ENCODE peak calls at places on chromosomes 6 and 20, in seven cellular contexts. N is stomach, B is pancreas, Y is kidney, Q is neuronal stem cell, U is left lung, J is HepG2. Z is an unnamed sample.

GRCh38 chr6:112029045-112029822 is 24.7 kb upstream of the CCN6 start:
- DNase-seq in N (peak; percentile 76), B (peak; percentile 62), Y (no peak), Q (peak; percentile 70), U (peak; percentile 57), J (peak; percentile 68), Z (peak; percentile 57)

GRCh38 chr20:50615407-50615806 is 75.9 kb downstream of the RIPOR3 start:
- DNase-seq in N (no peak), B (no peak), Y (no peak), Q (no peak), U (no peak), J (no peak), Z (no peak)

GRCh38 chr20:33673411-33674293 is 576 bp downstream of the NECAB3 start:
- DNase-seq in N (no peak), B (no peak), Y (peak; percentile 74), Q (no peak), U (no peak), J (no peak), Z (no peak)

GRCh38 chr6:76230711-76231110 is 158.2 kb upstream of the IMPG1 start:
- DNase-seq in N (no peak), B (peak; percentile 19), Y (no peak), Q (no peak), U (no peak), J (peak; percentile 5), Z (no peak)

GRCh38 chr6:2562721-2563120 is 188.0 kb downstream of the MYLK4 start:
- DNase-seq in N (no peak), B (no peak), Y (no peak), Q (no peak), U (no peak), J (no peak), Z (no peak)

GRCh38 chr20:37853823-37854375 is 49.0 kb upstream of the VSTM2L start:
- DNase-seq in N (no peak), B (no peak), Y (no peak), Q (no peak), U (no peak), J (no peak), Z (no peak)

GRCh38 chr6:165770430-165771082 is 107.5 kb upstream of the PDE10A start:
- DNase-seq in N (no peak), B (no peak), Y (no peak), Q (no peak), U (no peak), J (no peak), Z (no peak)

GRCh38 chr6:56292505-56293181 is 45.3 kb upstream of the COL21A1 start:
- DNase-seq in N (no peak), B (peak; percentile 23), Y (no peak), Q (peak; percentile 51), U (no peak), J (peak; percentile 62), Z (peak; percentile 43)

GRCh38 chr6:71287038-71287437 is 1.6 kb upstream of the OGFRL1 start:
- DNase-seq in N (no peak), B (no peak), Y (no peak), Q (no peak), U (no peak), J (no peak), Z (peak; percentile 14)

GRCh38 chr6:118668761-118669411 is 17.5 kb upstream of the CEP85L start:
- DNase-seq in N (no peak), B (no peak), Y (no peak), Q (no peak), U (no peak), J (no peak), Z (no peak)

GRCh38 chr6:146666909-146667308 is 68.1 kb downstream of the ADGB start:
- DNase-seq in N (no peak), B (no peak), Y (no peak), Q (no peak), U (no peak), J (no peak), Z (no peak)

GRCh38 chr20:31542201-31542842 is 28.1 kb downstream of the HM13 start:
- DNase-seq in N (no peak), B (no peak), Y (peak; percentile 44), Q (no peak), U (no peak), J (no peak), Z (no peak)

GRCh38 chr20:52676282-52676995 is 295.7 kb upstream of the TSHZ2 start:
- DNase-seq in N (no peak), B (no peak), Y (no peak), Q (no peak), U (no peak), J (no peak), Z (no peak)

GRCh38 chr6:30730611-30731435 is 10.7 kb downstream of the TUBB start:
- DNase-seq in N (peak; percentile 91), B (peak; percentile 92), Y (peak; percentile 92), Q (no peak), U (peak; percentile 84), J (peak; percentile 67), Z (peak; percentile 93)

GRCh38 chr20:36875702-36876472 is at the start of gene TLDC2:
- DNase-seq in N (no peak), B (no peak), Y (peak; percentile 24), Q (no peak), U (no peak), J (peak; percentile 86), Z (peak; percentile 97)

GRCh38 chr6:29647927-29648642 is 8.8 kb upstream of the MOG start:
- DNase-seq in N (no peak), B (peak; percentile 13), Y (no peak), Q (no peak), U (no peak), J (peak; percentile 39), Z (no peak)

GRCh38 chr6:125299257-125299656 is 2.5 kb downstream of the HDDC2 start:
- DNase-seq in N (no peak), B (no peak), Y (no peak), Q (no peak), U (no peak), J (no peak), Z (no peak)

GRCh38 chr20:59333928-59334327 is 33.5 kb downstream of the EDN3 start:
- DNase-seq in N (no peak), B (no peak), Y (no peak), Q (no peak), U (no peak), J (no peak), Z (peak; percentile 85)

GRCh38 chr6:169371344-169372144 is 117.9 kb upstream of the THBS2 start:
- DNase-seq in N (no peak), B (no peak), Y (no peak), Q (peak; percentile 18), U (no peak), J (peak; percentile 50), Z (peak; percentile 2)

GRCh38 chr6:104679971-104680370 is 179.7 kb downstream of the HACE1 start:
- DNase-seq in N (no peak), B (no peak), Y (no peak), Q (no peak), U (no peak), J (no peak), Z (no peak)

GRCh38 chr20:37390503-37390890 is 44.6 kb downstream of the SRC start:
- DNase-seq in N (no peak), B (no peak), Y (peak; percentile 30), Q (no peak), U (peak; percentile 7), J (no peak), Z (no peak)

GRCh38 chr6:4906942-4907300 is 96.9 kb downstream of the RPP40 start:
- DNase-seq in N (no peak), B (no peak), Y (no peak), Q (no peak), U (no peak), J (no peak), Z (no peak)

GRCh38 chr20:891121-892080 is 24.7 kb downstream of the ANGPT4 start:
- DNase-seq in N (no peak), B (peak; percentile 60), Y (peak; percentile 84), Q (no peak), U (no peak), J (no peak), Z (no peak)

GRCh38 chr6:131949615-131949908 is 1.6 kb downstream of the CCN2 start:
- DNase-seq in N (no peak), B (no peak), Y (no peak), Q (no peak), U (no peak), J (no peak), Z (no peak)

GRCh38 chr20:24768977-24769675 is 179.9 kb upstream of the CST7 start:
- DNase-seq in N (peak; percentile 20), B (no peak), Y (no peak), Q (no peak), U (peak; percentile 20), J (no peak), Z (no peak)

GRCh38 chr6:117484052-117484646 is 1.7 kb downstream of the DCBLD1 start:
- DNase-seq in N (no peak), B (no peak), Y (no peak), Q (no peak), U (no peak), J (no peak), Z (no peak)

GRCh38 chr6:117483004-117483644 is 650 bp downstream of the DCBLD1 start:
- DNase-seq in N (peak; percentile 68), B (peak; percentile 74), Y (peak; percentile 90), Q (peak; percentile 61), U (peak; percentile 61), J (peak; percentile 74), Z (peak; percentile 69)

GRCh38 chr6:117481926-117482239 is 591 bp upstream of the DCBLD1 start:
- DNase-seq in N (no peak), B (no peak), Y (no peak), Q (no peak), U (no peak), J (no peak), Z (no peak)

GRCh38 chr6:117482240-117483003 is at the start of gene DCBLD1:
- DNase-seq in N (peak; percentile 85), B (peak; percentile 85), Y (peak; percentile 94), Q (peak; percentile 61), U (peak; percentile 85), J (peak; percentile 78), Z (peak; percentile 89)

DNA sequence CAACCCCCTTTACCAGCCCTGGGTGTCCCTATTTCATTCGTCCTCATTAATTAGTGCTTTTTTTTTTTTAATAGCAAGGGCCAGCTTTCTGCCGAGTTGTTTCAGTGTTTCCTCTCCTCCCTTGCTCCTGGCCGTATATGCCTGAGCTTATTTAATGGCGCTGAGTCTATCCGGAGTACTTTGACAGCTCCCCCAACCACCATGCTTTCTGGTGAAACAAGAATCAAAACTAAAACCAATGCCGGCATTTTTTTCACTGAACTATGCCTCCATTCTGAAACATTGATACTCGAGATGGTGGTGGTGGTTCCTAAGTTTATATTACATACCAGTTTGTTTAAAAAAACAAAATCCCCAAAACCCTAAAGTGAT is 1.2 kb downstream of the DCBLD1 start:
- DNase-seq in N (no peak), B (peak; percentile 13), Y (no peak), Q (no peak), U (no peak), J (peak; percentile 44), Z (no peak)
- H3K27ac ChIP-seq in N (peak overlapping the region; percentile 97), B (peak overlapping the region; percentile 71), Y (peak overlapping the region; percentile 72), Q (no peak overlapping the region), U (peak overlapping the region; percentile 91), J (peak overlapping the region; percentile 91), Z (peak overlapping the region; percentile 95)

GRCh38 chr20:19966840-19967239 is 50.3 kb upstream of the NAA20 start:
- DNase-seq in N (no peak), B (peak; percentile 52), Y (no peak), Q (no peak), U (no peak), J (no peak), Z (no peak)
- H3K4me1 ChIP-seq in N (peaks cover 25% of the 10 kb centered on the region), B (peaks cover 28% of the 10 kb centered on the region), Y (peaks cover 9% of the 10 kb centered on the region), Q (no peaks in the 10 kb centered on the region), U (peaks cover 63% of the 10 kb centered on the region), J (peaks cover 66% of the 10 kb centered on the region), Z (peaks cover 4% of the 10 kb centered on the region)

GRCh38 chr6:24935323-24935722 is 437 bp downstream of the RIPOR2 start:
- DNase-seq in N (no peak), B (no peak), Y (no peak), Q (no peak), U (no peak), J (no peak), Z (no peak)
- H3K4me3 ChIP-seq in N (peak overlapping the region; percentile 19), B (no peak overlapping the region), Y (no peak overlapping the region), Q (no peak overlapping the region), U (no peak overlapping the region), J (no peak overlapping the region), Z (no peak overlapping the region)

GRCh38 chr6:106163446-106163965 is 77.4 kb downstream of the PRDM1 start:
- DNase-seq in N (no peak), B (no peak), Y (no peak), Q (no peak), U (peak; percentile 61), J (no peak), Z (no peak)
- H3K27ac ChIP-seq in N (peak overlapping the region; percentile 89), B (peak overlapping the region; percentile 59), Y (peak overlapping the region; percentile 51), Q (no peak overlapping the region), U (peak overlapping the region; percentile 89), J (no peak overlapping the region), Z (peak overlapping the region; percentile 91)

Z was measured in small intestine.